ENCODE peak calls at places on chromosomes 16 and 17, in eight cellular contexts. K, W, N, D, E, A, O and M are unnamed samples.

GRCh38 chr16:53714080-53715050 is 10.4 kb downstream of the FTO start:
- DNase-seq in O (no peak), E (no peak), W (no peak), A (no peak), K (no peak), D (no peak), N (peak; percentile 85), M (peak; percentile 18)

GRCh38 chr16:87065781-87066694 is 251.2 kb downstream of the C16orf95 start:
- DNase-seq in K (no peak), E (no peak), O (no peak), D (no peak), A (no peak), W (no peak), N (no peak), M (peak; percentile 23)

GRCh38 chr17:82228842-82229685 is at the start of gene SLC16A3:
- DNase-seq in W (no peak), A (no peak), O (peak; percentile 79), D (peak; percentile 75), K (peak; percentile 76), N (no peak), E (no peak), M (peak; percentile 63)

GRCh38 chr17:52378860-52379259 is 220.3 kb upstream of the CA10 start:
- DNase-seq in D (no peak), A (no peak), O (no peak), W (no peak), K (no peak), E (no peak), N (no peak), M (no peak)

GRCh38 chr16:85173981-85174751 is 61.9 kb upstream of the CIBAR2 start:
- DNase-seq in W (no peak), A (no peak), K (no peak), D (peak; percentile 78), E (no peak), N (peak; percentile 52), O (no peak), M (peak; percentile 63)

GRCh38 chr17:17885029-17885351 is 48.2 kb upstream of the SREBF1 start:
- DNase-seq in A (no peak), K (no peak), N (no peak), D (no peak), E (no peak), O (no peak), W (no peak), M (no peak)

GRCh38 chr17:61406871-61407210 is 7.2 kb downstream of the TBX2 start:
- DNase-seq in N (no peak), K (no peak), O (no peak), A (no peak), D (no peak), E (no peak), W (no peak), M (no peak)

GRCh38 chr16:57694556-57695377 is at the start of gene DRC7:
- DNase-seq in W (no peak), O (peak; percentile 49), D (peak; percentile 68), N (peak; percentile 38), A (no peak), E (peak; percentile 48), K (peak; percentile 14), M (peak; percentile 41)

GRCh38 chr16:53913082-53913870 is 209.3 kb downstream of the FTO start:
- DNase-seq in D (no peak), E (no peak), O (no peak), A (peak; percentile 5), K (no peak), N (no peak), W (no peak), M (peak; percentile 89)

GRCh38 chr17:49439673-49440571 is 25.2 kb upstream of the PHB1 start:
- DNase-seq in O (no peak), W (no peak), K (no peak), D (no peak), A (no peak), N (no peak), E (no peak), M (peak; percentile 28)